ENCODE peak calls at places on chromosomes 2 and 18, in six cellular contexts. One of them, this sample, is unnamed.

GRCh38 chr2:186648130-186648529 is 45.7 kb upstream of the FAM171B start:
- DNase-seq in NB4: no peak
- DNase-seq in OCI-LY7: no peak
- DNase-seq in AG09309: no peak
- DNase-seq in cardiac fibroblast: no peak
- DNase-seq in HFF-Myc: no peak
- DNase-seq in this sample: no peak

GRCh38 chr2:38153476-38153875 is 77.5 kb upstream of the CYP1B1 start:
- DNase-seq in NB4: no peak
- DNase-seq in OCI-LY7: no peak
- DNase-seq in AG09309: no peak
- DNase-seq in cardiac fibroblast: no peak
- DNase-seq in HFF-Myc: no peak
- DNase-seq in this sample: no peak

GRCh38 chr2:212713681-212714080 is 175.1 kb upstream of the ERBB4 start:
- DNase-seq in NB4: no peak
- DNase-seq in OCI-LY7: no peak
- DNase-seq in AG09309: no peak
- DNase-seq in cardiac fibroblast: no peak
- DNase-seq in HFF-Myc: no peak
- DNase-seq in this sample: no peak

GRCh38 chr2:188478724-188479123 is 187.1 kb downstream of the GULP1 start:
- DNase-seq in NB4: no peak
- DNase-seq in OCI-LY7: no peak
- DNase-seq in AG09309: no peak
- DNase-seq in cardiac fibroblast: no peak
- DNase-seq in HFF-Myc: no peak
- DNase-seq in this sample: peak

GRCh38 chr2:237296756-237297155 is 117.2 kb downstream of the COL6A3 start:
- DNase-seq in NB4: no peak
- DNase-seq in OCI-LY7: no peak
- DNase-seq in AG09309: no peak
- DNase-seq in cardiac fibroblast: peak
- DNase-seq in HFF-Myc: no peak
- DNase-seq in this sample: no peak

GRCh38 chr18:69588301-69588700 is 187.6 kb downstream of the DOK6 start:
- DNase-seq in NB4: no peak
- DNase-seq in OCI-LY7: no peak
- DNase-seq in AG09309: no peak
- DNase-seq in cardiac fibroblast: peak
- DNase-seq in HFF-Myc: no peak
- DNase-seq in this sample: no peak

GRCh38 chr2:42828487-42829416 is 36.4 kb upstream of the HAAO start:
- DNase-seq in NB4: peak
- DNase-seq in OCI-LY7: peak
- DNase-seq in AG09309: no peak
- DNase-seq in cardiac fibroblast: peak
- DNase-seq in HFF-Myc: no peak
- DNase-seq in this sample: no peak

GRCh38 chr2:140695163-140695562 is 1435.7 kb downstream of the LRP1B start:
- DNase-seq in NB4: peak
- DNase-seq in OCI-LY7: no peak
- DNase-seq in AG09309: peak
- DNase-seq in cardiac fibroblast: peak
- DNase-seq in HFF-Myc: no peak
- DNase-seq in this sample: peak

GRCh38 chr2:200077210-200077650 is 121.8 kb downstream of the MAIP1 start:
- DNase-seq in NB4: no peak
- DNase-seq in OCI-LY7: no peak
- DNase-seq in AG09309: peak
- DNase-seq in cardiac fibroblast: peak
- DNase-seq in HFF-Myc: peak
- DNase-seq in this sample: peak

GRCh38 chr2:44848026-44848425 is 93.5 kb upstream of the SIX3 start:
- DNase-seq in NB4: no peak
- DNase-seq in OCI-LY7: no peak
- DNase-seq in AG09309: no peak
- DNase-seq in cardiac fibroblast: no peak
- DNase-seq in HFF-Myc: no peak
- DNase-seq in this sample: no peak

GRCh38 chr2:43400508-43400907 is 174.1 kb upstream of the ZFP36L2 start:
- DNase-seq in NB4: no peak
- DNase-seq in OCI-LY7: no peak
- DNase-seq in AG09309: no peak
- DNase-seq in cardiac fibroblast: no peak
- DNase-seq in HFF-Myc: no peak
- DNase-seq in this sample: no peak

GRCh38 chr18:22173221-22173927 is 4.0 kb downstream of the GATA6 start:
- DNase-seq in NB4: no peak
- DNase-seq in OCI-LY7: no peak
- DNase-seq in AG09309: no peak
- DNase-seq in cardiac fibroblast: peak
- DNase-seq in HFF-Myc: no peak
- DNase-seq in this sample: no peak

GRCh38 chr18:45774065-45774521 is 50.1 kb downstream of the SLC14A1 start:
- DNase-seq in NB4: peak
- DNase-seq in OCI-LY7: no peak
- DNase-seq in AG09309: no peak
- DNase-seq in cardiac fibroblast: peak
- DNase-seq in HFF-Myc: no peak
- DNase-seq in this sample: no peak

GRCh38 chr2:42118759-42119569 is 50.2 kb upstream of the EML4 start:
- DNase-seq in NB4: no peak
- DNase-seq in OCI-LY7: no peak
- DNase-seq in AG09309: no peak
- DNase-seq in cardiac fibroblast: peak
- DNase-seq in HFF-Myc: no peak
- DNase-seq in this sample: no peak

GRCh38 chr2:66466435-66466834 is 31.5 kb downstream of the MEIS1 start:
- DNase-seq in NB4: no peak
- DNase-seq in OCI-LY7: no peak
- DNase-seq in AG09309: no peak
- DNase-seq in cardiac fibroblast: no peak
- DNase-seq in HFF-Myc: no peak
- DNase-seq in this sample: no peak

GRCh38 chr18:3046216-3046808 is 33.4 kb upstream of the LPIN2 start:
- DNase-seq in NB4: no peak
- DNase-seq in OCI-LY7: no peak
- DNase-seq in AG09309: no peak
- DNase-seq in cardiac fibroblast: no peak
- DNase-seq in HFF-Myc: no peak
- DNase-seq in this sample: no peak

GRCh38 chr2:182870227-182870626 is 3.8 kb upstream of the FRZB start:
- DNase-seq in NB4: peak
- DNase-seq in OCI-LY7: peak
- DNase-seq in AG09309: no peak
- DNase-seq in cardiac fibroblast: no peak
- DNase-seq in HFF-Myc: peak
- DNase-seq in this sample: no peak

DNA sequence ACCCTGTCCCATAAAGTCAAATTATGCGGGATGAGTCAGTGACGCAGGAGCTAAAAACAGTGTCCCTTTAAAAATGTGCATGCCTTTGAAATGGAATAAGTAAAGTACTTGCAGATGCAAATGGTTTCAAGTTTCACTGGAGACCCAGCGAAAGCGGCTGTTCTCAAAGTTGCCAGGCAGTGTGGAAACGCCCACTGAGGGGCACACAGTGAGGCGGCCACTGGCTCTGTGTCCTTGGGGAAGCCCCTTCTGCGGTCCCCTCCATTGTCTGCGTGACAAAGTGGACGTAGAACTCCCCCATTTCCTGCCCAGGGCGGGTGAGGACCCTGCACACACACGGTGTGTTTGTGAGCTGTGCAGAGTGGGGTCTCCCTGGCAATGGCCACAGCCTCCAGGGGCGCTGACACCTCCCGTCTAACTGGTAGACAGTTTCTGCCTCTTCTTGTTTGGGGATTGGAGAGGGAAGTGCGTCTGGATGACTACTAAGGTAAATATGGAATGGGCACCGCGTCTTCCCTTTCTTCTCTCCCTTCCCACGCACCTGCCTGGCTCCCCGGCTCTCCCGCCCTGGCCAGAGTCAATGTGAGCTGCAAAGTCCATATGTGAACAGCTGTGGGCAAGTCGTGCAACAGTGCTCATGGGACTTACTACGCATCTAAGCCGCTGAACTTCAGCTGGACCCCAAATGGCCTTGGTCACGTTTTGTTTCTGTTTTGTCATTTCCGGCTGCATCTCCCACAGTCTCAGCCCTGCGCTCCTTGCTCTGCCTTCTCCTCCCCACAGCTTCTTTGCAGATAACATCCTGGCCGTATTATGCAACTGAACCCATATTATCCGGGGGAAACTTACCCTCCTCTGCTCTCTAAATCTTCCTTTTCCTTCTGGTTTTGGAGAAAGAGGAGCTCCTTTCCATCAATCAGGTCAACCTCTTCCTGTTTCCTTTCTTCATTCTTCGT is 33.7 kb upstream of the ZNF516 start:
- DNase-seq in NB4: peak
- DNase-seq in OCI-LY7: no peak
- DNase-seq in AG09309: no peak
- DNase-seq in cardiac fibroblast: peak
- DNase-seq in HFF-Myc: peak
- DNase-seq in this sample: no peak
- TF ChIP-seq CTCF in NB4: peak
- TF ChIP-seq CTCF in OCI-LY7: no peak
- TF ChIP-seq CTCF in AG09309: no peak
- TF ChIP-seq CTCF in cardiac fibroblast: no peak
- TF ChIP-seq CTCF in HFF-Myc: no peak
- TF ChIP-seq CTCF in this sample: peak

GRCh38 chr2:24766609-24767008 is 26.6 kb downstream of the PTRHD1 start:
- DNase-seq in NB4: no peak
- DNase-seq in OCI-LY7: no peak
- DNase-seq in AG09309: no peak
- DNase-seq in cardiac fibroblast: no peak
- DNase-seq in HFF-Myc: no peak
- DNase-seq in this sample: no peak

GRCh38 chr2:24768601-24769000 is 24.6 kb downstream of the PTRHD1 start:
- DNase-seq in NB4: no peak
- DNase-seq in OCI-LY7: no peak
- DNase-seq in AG09309: no peak
- DNase-seq in cardiac fibroblast: no peak
- DNase-seq in HFF-Myc: no peak
- DNase-seq in this sample: no peak

GRCh38 chr2:24771905-24772586 is 21.1 kb downstream of the PTRHD1 start:
- DNase-seq in NB4: no peak
- DNase-seq in OCI-LY7: no peak
- DNase-seq in AG09309: no peak
- DNase-seq in cardiac fibroblast: no peak
- DNase-seq in HFF-Myc: no peak
- DNase-seq in this sample: no peak

GRCh38 chr2:24771099-24771498 is 22.1 kb downstream of the PTRHD1 start:
- DNase-seq in NB4: no peak
- DNase-seq in OCI-LY7: no peak
- DNase-seq in AG09309: no peak
- DNase-seq in cardiac fibroblast: no peak
- DNase-seq in HFF-Myc: no peak
- DNase-seq in this sample: no peak

DNA sequence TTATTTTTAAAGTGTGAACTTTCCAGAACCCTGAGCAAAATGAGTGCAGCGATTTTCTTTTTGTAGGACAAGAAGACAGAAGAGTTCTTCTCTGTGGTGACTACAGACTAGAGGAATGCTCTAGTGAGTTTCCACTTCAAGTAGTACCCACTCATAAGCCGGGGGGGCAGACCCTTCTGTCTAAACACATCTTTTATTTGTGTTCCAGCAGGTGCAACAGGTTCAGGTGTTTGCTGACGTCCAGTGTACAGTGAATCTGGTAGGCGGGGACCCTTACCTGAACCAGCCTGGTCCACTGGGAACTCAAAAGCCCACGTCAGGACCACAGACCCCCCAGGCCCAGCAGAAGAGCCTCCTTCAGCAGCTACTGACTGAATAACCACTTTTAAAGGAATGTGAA is 25.2 kb downstream of the PTRHD1 start:
- DNase-seq in NB4: no peak
- DNase-seq in OCI-LY7: no peak
- DNase-seq in AG09309: no peak
- DNase-seq in cardiac fibroblast: no peak
- DNase-seq in HFF-Myc: no peak
- DNase-seq in this sample: no peak
- TF ChIP-seq CTCF in NB4: no peak
- TF ChIP-seq CTCF in OCI-LY7: no peak
- TF ChIP-seq CTCF in AG09309: no peak
- TF ChIP-seq CTCF in cardiac fibroblast: no peak
- TF ChIP-seq CTCF in HFF-Myc: no peak
- TF ChIP-seq CTCF in this sample: no peak

DNA sequence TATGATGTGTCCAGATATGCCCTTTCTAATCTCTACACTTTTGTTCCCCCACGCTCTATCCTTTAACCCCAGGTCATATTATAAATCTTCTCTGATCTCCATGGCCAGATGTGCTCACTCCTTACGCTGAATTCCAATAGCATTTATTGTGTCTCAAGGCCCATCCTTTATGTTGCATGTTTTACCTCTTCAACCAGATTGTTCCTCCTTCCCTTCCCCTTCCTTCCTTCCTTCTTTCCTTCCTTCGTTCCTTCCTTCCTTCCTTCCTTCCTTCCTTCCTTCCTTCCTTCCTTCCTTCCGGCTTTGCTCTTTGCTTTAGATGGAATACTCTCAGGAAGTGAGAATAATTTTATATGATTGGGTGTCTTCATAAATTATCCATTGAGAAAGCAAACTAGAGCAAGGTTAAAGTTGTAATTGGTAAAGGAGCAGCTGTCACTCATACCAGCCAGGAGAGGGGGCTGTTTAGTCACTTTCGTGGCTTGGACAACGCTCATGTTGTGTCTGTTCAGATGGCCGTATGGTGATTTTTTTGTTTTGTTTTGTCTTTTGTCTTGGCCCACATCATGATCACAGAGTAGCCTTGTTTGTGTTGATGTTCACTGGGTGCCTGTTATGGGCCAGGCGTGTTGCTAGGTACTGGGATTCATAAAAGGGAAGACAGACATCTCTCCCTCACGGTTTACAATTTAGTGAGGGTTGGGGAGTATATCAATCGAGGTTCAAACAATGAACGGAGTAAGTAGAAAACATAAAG is 68.0 kb downstream of the DAW1 start:
- DNase-seq in NB4: peak
- DNase-seq in OCI-LY7: peak
- DNase-seq in AG09309: no peak
- DNase-seq in cardiac fibroblast: peak
- DNase-seq in HFF-Myc: peak
- DNase-seq in this sample: no peak
- TF ChIP-seq CTCF in NB4: peak
- TF ChIP-seq CTCF in OCI-LY7: peak
- TF ChIP-seq CTCF in AG09309: peak
- TF ChIP-seq CTCF in cardiac fibroblast: peak
- TF ChIP-seq CTCF in HFF-Myc: peak
- TF ChIP-seq CTCF in this sample: peak

DNA sequence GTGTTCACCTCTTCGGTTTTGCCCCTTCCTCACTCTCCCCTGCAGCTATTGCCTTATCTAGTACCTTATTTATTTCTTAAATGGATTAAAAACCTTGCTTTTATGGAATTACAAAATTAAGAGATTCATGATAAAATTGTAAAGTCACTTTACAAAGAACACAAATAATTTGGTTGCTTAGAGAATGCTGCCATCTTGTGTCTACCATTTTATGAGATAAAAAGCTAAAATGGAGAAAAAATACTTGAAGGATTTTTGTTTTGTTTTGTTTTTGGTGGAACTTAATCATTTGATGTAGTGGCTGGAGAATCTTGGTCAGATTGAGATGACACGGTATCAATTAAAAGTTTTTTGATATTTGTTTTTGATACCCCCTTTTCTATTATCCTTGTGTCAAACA is 69.6 kb downstream of the R3HDM1 start:
- DNase-seq in NB4: peak
- DNase-seq in OCI-LY7: peak
- DNase-seq in AG09309: no peak
- DNase-seq in cardiac fibroblast: peak
- DNase-seq in HFF-Myc: no peak
- DNase-seq in this sample: no peak
- TF ChIP-seq CTCF in NB4: no peak
- TF ChIP-seq CTCF in OCI-LY7: peak
- TF ChIP-seq CTCF in AG09309: peak
- TF ChIP-seq CTCF in cardiac fibroblast: no peak
- TF ChIP-seq CTCF in HFF-Myc: no peak
- TF ChIP-seq CTCF in this sample: no peak